ENCODE peak calls at places on chromosomes 4 and X, in six cellular contexts. K is GM04503, O is GM12891, I is activated T-cell treated with anti-CD3 and anti-CD28 coated beads for 48 hours, N is GM10248, M is nucleus accumbens. R is an unnamed sample.

GRCh38 chr4:137909910-137910309 is 332.2 kb downstream of the SLC7A11 start:
- DNase-seq in N (no peak), O (no peak), M (no peak), K (no peak), I (no peak), R (no peak)

GRCh38 chrX:56031409-56031808 is 200.7 kb upstream of the KLF8 start:
- DNase-seq in M (no peak), N (no peak), I (no peak), K (no peak), O (no peak), R (no peak)

GRCh38 chr4:107757860-107758476 is 37.9 kb upstream of the PAPSS1 start:
- DNase-seq in M (no peak), O (no peak), K (peak), N (peak), I (no peak), R (no peak)

GRCh38 chr4:14908635-14909034 is 93.6 kb upstream of the CPEB2 start:
- DNase-seq in I (no peak), O (no peak), M (no peak), K (no peak), N (no peak), R (no peak)

GRCh38 chr4:189143255-189143654 is 797.4 kb upstream of the FRG1 start:
- DNase-seq in K (no peak), M (no peak), N (no peak), I (no peak), O (no peak), R (no peak)

GRCh38 chrX:16666541-16666940 is 16.6 kb downstream of the S100G start:
- DNase-seq in I (no peak), K (peak), M (peak), N (no peak), O (no peak), R (no peak)

GRCh38 chr4:13160906-13161305 is 323.2 kb downstream of the RAB28 start:
- DNase-seq in I (no peak), N (no peak), K (peak), M (no peak), O (no peak), R (no peak)

GRCh38 chr4:25913851-25914669 is at the start of gene SMIM20:
- DNase-seq in K (peak), M (peak), I (peak), N (peak), O (peak), R (peak)

GRCh38 chr4:91116861-91117260 is 989.7 kb downstream of the CCSER1 start:
- DNase-seq in I (no peak), K (no peak), O (no peak), M (no peak), N (no peak), R (no peak)

GRCh38 chr4:10074767-10075105 is 41.9 kb downstream of the WDR1 start:
- DNase-seq in O (peak), M (no peak), N (peak), K (no peak), I (no peak), R (no peak)

GRCh38 chr4:5828005-5828391 is 64.9 kb downstream of the CRMP1 start:
- DNase-seq in I (no peak), K (no peak), M (no peak), O (no peak), N (no peak), R (no peak)

GRCh38 chr4:129254526-129254925 is 158.6 kb downstream of the C4orf33 start:
- DNase-seq in I (no peak), O (no peak), N (no peak), K (no peak), M (no peak), R (no peak)

GRCh38 chrX:82813671-82814078 is 694.4 kb upstream of the POU3F4 start:
- DNase-seq in M (no peak), N (no peak), I (no peak), O (no peak), K (peak), R (no peak)

R was measured in GM06990.